ENCODE peak calls at places on chromosomes 4 and X, in four cellular contexts. One of them, this sample, is unnamed.

GRCh38 chrX:1564750-1565683 is 26.4 kb upstream of the AKAP17A start:
- DNase-seq in uterus: no peak
- DNase-seq in astrocyte of the spinal cord: no peak
- DNase-seq in psoas muscle: no peak
- DNase-seq in this sample: no peak

GRCh38 chr4:59517007-59517406 is 1683.1 kb upstream of the ADGRL3 start:
- DNase-seq in astrocyte of the spinal cord: no peak
- DNase-seq in psoas muscle: no peak
- DNase-seq in uterus: no peak
- DNase-seq in this sample: no peak

GRCh38 chr4:114606240-114606639 is 7.6 kb downstream of the UGT8 start:
- DNase-seq in psoas muscle: no peak
- DNase-seq in uterus: no peak
- DNase-seq in astrocyte of the spinal cord: no peak
- DNase-seq in this sample: no peak

GRCh38 chr4:7556558-7556957 is 121.8 kb upstream of the PSAPL1 start:
- DNase-seq in astrocyte of the spinal cord: no peak
- DNase-seq in psoas muscle: no peak
- DNase-seq in uterus: no peak
- DNase-seq in this sample: no peak

GRCh38 chr4:6074723-6075122 is 56.5 kb upstream of the C4orf50 start:
- DNase-seq in astrocyte of the spinal cord: no peak
- DNase-seq in psoas muscle: no peak
- DNase-seq in uterus: no peak
- DNase-seq in this sample: no peak

GRCh38 chr4:59848457-59848856 is 1351.7 kb upstream of the ADGRL3 start:
- DNase-seq in uterus: no peak
- DNase-seq in astrocyte of the spinal cord: no peak
- DNase-seq in psoas muscle: no peak
- DNase-seq in this sample: no peak

GRCh38 chr4:39502034-39502658 is 25.1 kb downstream of the UGDH start:
- DNase-seq in uterus: no peak
- DNase-seq in astrocyte of the spinal cord: peak
- DNase-seq in psoas muscle: no peak
- DNase-seq in this sample: no peak

GRCh38 chrX:38126179-38126578 is 94.5 kb downstream of the SRPX start:
- DNase-seq in psoas muscle: no peak
- DNase-seq in uterus: no peak
- DNase-seq in astrocyte of the spinal cord: no peak
- DNase-seq in this sample: no peak

GRCh38 chr4:154707877-154708276 is 35.9 kb upstream of the LRAT start:
- DNase-seq in psoas muscle: no peak
- DNase-seq in astrocyte of the spinal cord: no peak
- DNase-seq in uterus: no peak
- DNase-seq in this sample: peak

GRCh38 chr4:184804621-184805020 is 21.1 kb downstream of the ACSL1 start:
- DNase-seq in astrocyte of the spinal cord: no peak
- DNase-seq in psoas muscle: no peak
- DNase-seq in uterus: no peak
- DNase-seq in this sample: no peak

GRCh38 chr4:75705198-75705712 is 19.1 kb upstream of the USO1 start:
- DNase-seq in astrocyte of the spinal cord: peak
- DNase-seq in psoas muscle: no peak
- DNase-seq in uterus: no peak
- DNase-seq in this sample: no peak

GRCh38 chr4:128287159-128287870 is at the start of gene PGRMC2:
- DNase-seq in psoas muscle: no peak
- DNase-seq in uterus: peak
- DNase-seq in astrocyte of the spinal cord: peak
- DNase-seq in this sample: peak

GRCh38 chr4:113899260-113900177 is 79.9 kb downstream of the ARSJ start:
- DNase-seq in astrocyte of the spinal cord: no peak
- DNase-seq in psoas muscle: no peak
- DNase-seq in uterus: no peak
- DNase-seq in this sample: no peak

GRCh38 chr4:65791807-65792308 is 121.6 kb upstream of the EPHA5 start:
- DNase-seq in uterus: no peak
- DNase-seq in astrocyte of the spinal cord: peak
- DNase-seq in psoas muscle: no peak
- DNase-seq in this sample: no peak

GRCh38 chr4:40672528-40673522 is 43.2 kb upstream of the RBM47 start:
- DNase-seq in psoas muscle: peak
- DNase-seq in uterus: no peak
- DNase-seq in astrocyte of the spinal cord: peak
- DNase-seq in this sample: no peak

GRCh38 chr4:143658336-143658735 is 42.1 kb downstream of the FREM3 start:
- DNase-seq in uterus: no peak
- DNase-seq in psoas muscle: no peak
- DNase-seq in astrocyte of the spinal cord: no peak
- DNase-seq in this sample: no peak

GRCh38 chrX:103688949-103689348 is 2.5 kb upstream of the MORF4L2 start:
- DNase-seq in astrocyte of the spinal cord: peak
- DNase-seq in uterus: no peak
- DNase-seq in psoas muscle: no peak
- DNase-seq in this sample: no peak

GRCh38 chrX:16451331-16451730 is 198.6 kb upstream of the S100G start:
- DNase-seq in psoas muscle: no peak
- DNase-seq in uterus: no peak
- DNase-seq in astrocyte of the spinal cord: no peak
- DNase-seq in this sample: no peak

GRCh38 chrX:30939928-30940327 is 50.9 kb upstream of the TAB3 start:
- DNase-seq in psoas muscle: no peak
- DNase-seq in uterus: no peak
- DNase-seq in astrocyte of the spinal cord: no peak
- DNase-seq in this sample: no peak

GRCh38 chr4:186719925-186720694 is 3.5 kb downstream of the FAT1 start:
- DNase-seq in astrocyte of the spinal cord: peak
- DNase-seq in psoas muscle: no peak
- DNase-seq in uterus: no peak
- DNase-seq in this sample: no peak

GRCh38 chr4:84050014-84050413 is 449.1 kb downstream of the NKX6-1 start:
- DNase-seq in astrocyte of the spinal cord: no peak
- DNase-seq in uterus: no peak
- DNase-seq in psoas muscle: no peak
- DNase-seq in this sample: no peak

GRCh38 chrX:102669526-102669925 is 18.2 kb downstream of the GPRASP1 start:
- DNase-seq in uterus: no peak
- DNase-seq in psoas muscle: no peak
- DNase-seq in astrocyte of the spinal cord: peak
- DNase-seq in this sample: no peak

GRCh38 chrX:103845165-103845653 is 13.2 kb upstream of the RAB9B start:
- DNase-seq in psoas muscle: peak
- DNase-seq in astrocyte of the spinal cord: peak
- DNase-seq in uterus: peak
- DNase-seq in this sample: peak

GRCh38 chr4:169256101-169256612 is 14.6 kb downstream of the SH3RF1 start:
- DNase-seq in astrocyte of the spinal cord: no peak
- DNase-seq in psoas muscle: no peak
- DNase-seq in uterus: no peak
- DNase-seq in this sample: no peak

GRCh38 chr4:74426101-74426500 is 18.8 kb upstream of the AREG start:
- DNase-seq in uterus: no peak
- DNase-seq in astrocyte of the spinal cord: peak
- DNase-seq in psoas muscle: no peak
- DNase-seq in this sample: no peak

GRCh38 chr4:114312349-114312748 is 286.3 kb upstream of the UGT8 start:
- DNase-seq in psoas muscle: no peak
- DNase-seq in uterus: no peak
- DNase-seq in astrocyte of the spinal cord: no peak
- DNase-seq in this sample: no peak

GRCh38 chr4:173121044-173121685 is 47.4 kb upstream of the GALNT7 start:
- DNase-seq in astrocyte of the spinal cord: peak
- DNase-seq in psoas muscle: peak
- DNase-seq in uterus: no peak
- DNase-seq in this sample: no peak

GRCh38 chrX:48456628-48457027 is 13.4 kb downstream of the SLC38A5 start:
- DNase-seq in uterus: no peak
- DNase-seq in astrocyte of the spinal cord: no peak
- DNase-seq in psoas muscle: no peak
- DNase-seq in this sample: no peak

GRCh38 chr4:150495550-150495949 is 86.4 kb upstream of the MAB21L2 start:
- DNase-seq in psoas muscle: no peak
- DNase-seq in astrocyte of the spinal cord: no peak
- DNase-seq in uterus: no peak
- DNase-seq in this sample: no peak

GRCh38 chr4:109682875-109683274 is 20.4 kb downstream of the CASP6 start:
- DNase-seq in uterus: no peak
- DNase-seq in psoas muscle: no peak
- DNase-seq in astrocyte of the spinal cord: no peak
- DNase-seq in this sample: no peak

GRCh38 chr4:123790681-123791080 is 394.1 kb downstream of the SPRY1 start:
- DNase-seq in uterus: no peak
- DNase-seq in psoas muscle: no peak
- DNase-seq in astrocyte of the spinal cord: no peak
- DNase-seq in this sample: no peak

GRCh38 chrX:71098302-71098701 is 2.7 kb downstream of the FOXO4 start:
- DNase-seq in astrocyte of the spinal cord: peak
- DNase-seq in psoas muscle: peak
- DNase-seq in uterus: peak
- DNase-seq in this sample: peak

GRCh38 chr4:120723986-120724385 is 198.5 kb downstream of the PRDM5 start:
- DNase-seq in uterus: no peak
- DNase-seq in astrocyte of the spinal cord: no peak
- DNase-seq in psoas muscle: no peak
- DNase-seq in this sample: no peak

GRCh38 chr4:26173619-26174018 is 147.2 kb upstream of the RBPJ start:
- DNase-seq in uterus: no peak
- DNase-seq in psoas muscle: no peak
- DNase-seq in astrocyte of the spinal cord: peak
- DNase-seq in this sample: no peak

GRCh38 chr4:105990933-105991332 is 95.7 kb downstream of the NPNT start:
- DNase-seq in psoas muscle: peak
- DNase-seq in uterus: peak
- DNase-seq in astrocyte of the spinal cord: peak
- DNase-seq in this sample: peak

GRCh38 chr4:66575024-66575696 is 904.9 kb upstream of the EPHA5 start:
- DNase-seq in psoas muscle: peak
- DNase-seq in uterus: no peak
- DNase-seq in astrocyte of the spinal cord: peak
- DNase-seq in this sample: no peak

GRCh38 chr4:115770046-115770543 is 656.7 kb upstream of the NDST4 start:
- DNase-seq in uterus: no peak
- DNase-seq in astrocyte of the spinal cord: no peak
- DNase-seq in psoas muscle: no peak
- DNase-seq in this sample: no peak
- TF ChIP-seq CTCF in uterus: no peak
- TF ChIP-seq CTCF in astrocyte of the spinal cord: no peak
- TF ChIP-seq CTCF in psoas muscle: no peak
- TF ChIP-seq CTCF in this sample: no peak

GRCh38 chr4:170801771-170802170 is 712.0 kb upstream of the AADAT start:
- DNase-seq in uterus: no peak
- DNase-seq in astrocyte of the spinal cord: no peak
- DNase-seq in psoas muscle: no peak
- DNase-seq in this sample: no peak
- TF ChIP-seq CTCF in uterus: no peak
- TF ChIP-seq CTCF in astrocyte of the spinal cord: no peak
- TF ChIP-seq CTCF in psoas muscle: no peak
- TF ChIP-seq CTCF in this sample: no peak

DNA sequence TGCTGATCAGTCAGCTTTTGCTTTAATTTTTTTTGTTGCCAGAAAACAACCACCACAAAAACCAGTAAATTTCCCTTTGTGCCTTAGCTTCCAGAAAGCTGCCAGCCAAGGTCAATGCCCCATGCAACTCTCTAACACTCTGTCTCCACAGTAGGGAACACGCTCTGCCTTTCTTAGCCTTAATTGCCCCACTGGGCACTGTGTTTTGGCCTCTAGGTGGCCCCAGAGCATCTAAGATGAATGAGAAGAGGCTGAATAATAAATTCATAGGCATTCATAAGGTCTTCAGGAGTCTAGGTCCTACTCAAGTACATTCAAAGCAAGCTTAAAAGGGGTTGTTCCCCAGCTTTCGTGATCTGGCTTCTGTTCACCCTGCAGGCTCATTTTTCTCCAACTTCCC is 57.7 kb upstream of the PASD1 start:
- DNase-seq in uterus: no peak
- DNase-seq in astrocyte of the spinal cord: no peak
- DNase-seq in psoas muscle: no peak
- DNase-seq in this sample: no peak
- TF ChIP-seq CTCF in uterus: no peak
- TF ChIP-seq CTCF in astrocyte of the spinal cord: no peak
- TF ChIP-seq CTCF in psoas muscle: peak
- TF ChIP-seq CTCF in this sample: no peak

DNA sequence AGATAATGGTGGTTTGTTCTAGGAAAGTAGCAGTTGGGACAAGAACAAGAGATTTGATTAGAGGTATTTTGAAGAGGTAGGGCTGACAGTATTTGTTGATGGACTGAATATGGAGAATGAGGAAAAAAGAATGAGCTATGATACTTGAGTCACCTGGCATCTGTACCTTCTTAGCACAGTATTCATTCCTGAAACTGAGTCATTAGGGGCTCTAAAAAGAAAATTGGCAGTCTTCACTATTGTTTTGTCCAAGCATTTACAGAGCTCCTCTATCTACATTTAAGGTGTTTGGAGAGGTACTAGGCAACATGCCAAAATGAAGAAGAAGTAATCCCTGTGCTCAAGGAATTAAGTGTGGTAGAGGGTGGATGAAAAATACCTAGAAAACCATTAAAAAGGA is 165.8 kb downstream of the SHROOM4 start:
- DNase-seq in astrocyte of the spinal cord: no peak
- DNase-seq in psoas muscle: no peak
- DNase-seq in uterus: no peak
- DNase-seq in this sample: no peak
- TF ChIP-seq CTCF in astrocyte of the spinal cord: no peak
- TF ChIP-seq CTCF in psoas muscle: no peak
- TF ChIP-seq CTCF in uterus: no peak
- TF ChIP-seq CTCF in this sample: no peak

DNA sequence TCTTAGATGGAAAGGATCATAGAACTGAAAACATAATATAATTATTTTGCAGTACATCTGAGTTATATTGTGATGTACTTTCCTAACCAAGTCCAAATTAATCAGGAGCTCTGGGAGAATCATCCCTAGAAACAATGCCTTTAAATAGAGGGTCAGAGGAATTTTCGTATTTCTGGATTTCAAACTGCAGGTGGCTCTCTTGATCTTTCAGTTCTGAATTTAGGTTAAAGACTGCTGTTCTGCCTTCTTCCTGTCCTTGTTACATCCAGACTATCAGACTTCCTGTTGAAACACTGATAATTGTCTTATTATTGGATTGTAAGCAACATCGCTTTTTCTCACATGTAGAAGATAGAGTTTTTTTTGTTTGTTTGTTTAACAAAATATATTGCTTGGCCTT is 142.7 kb downstream of the RPA4 start:
- DNase-seq in astrocyte of the spinal cord: no peak
- DNase-seq in uterus: no peak
- DNase-seq in psoas muscle: no peak
- DNase-seq in this sample: no peak
- TF ChIP-seq CTCF in astrocyte of the spinal cord: no peak
- TF ChIP-seq CTCF in uterus: no peak
- TF ChIP-seq CTCF in psoas muscle: no peak
- TF ChIP-seq CTCF in this sample: no peak

DNA sequence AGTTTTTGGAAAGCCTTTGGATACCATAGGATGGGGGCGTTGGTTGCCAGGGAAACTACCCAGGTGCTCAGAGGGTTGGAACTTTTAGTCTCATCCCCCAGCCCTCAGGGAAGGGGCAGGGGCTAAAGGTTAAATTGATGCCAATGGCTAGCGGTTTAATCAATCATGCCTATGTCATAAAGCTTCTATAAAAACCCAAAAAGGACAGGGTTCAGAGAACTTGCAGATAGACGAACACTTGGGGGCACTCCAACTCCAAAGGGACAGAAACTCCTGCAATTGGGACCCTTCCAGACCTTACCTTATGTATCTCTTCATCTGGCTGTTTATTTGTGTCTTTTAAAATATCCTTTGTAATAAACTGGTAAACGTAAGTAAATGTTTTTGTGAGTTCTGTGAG is 30.0 kb upstream of the GPR173 start:
- DNase-seq in astrocyte of the spinal cord: no peak
- DNase-seq in uterus: no peak
- DNase-seq in psoas muscle: no peak
- DNase-seq in this sample: no peak
- TF ChIP-seq CTCF in astrocyte of the spinal cord: no peak
- TF ChIP-seq CTCF in uterus: no peak
- TF ChIP-seq CTCF in psoas muscle: no peak
- TF ChIP-seq CTCF in this sample: no peak